ENCODE peak calls at places on chromosome 6, in five cellular contexts. A is neural crest cell, W is left ventricle myocardium inferior, D is NAMALWA, C is ELR. E is an unnamed sample.

GRCh38 chr6:129749749-129750120 is 39.8 kb upstream of the ARHGAP18 start:
- DNase-seq in A (no peak), W (no peak), D (peak), C (peak), E (no peak)

GRCh38 chr6:105688573-105688972 is 285.7 kb upstream of the PREP start:
- DNase-seq in A (no peak), W (no peak), D (no peak), C (no peak), E (no peak)

GRCh38 chr6:74654296-74654695 is 551.6 kb downstream of the COL12A1 start:
- DNase-seq in A (no peak), W (no peak), D (no peak), C (no peak), E (no peak)

GRCh38 chr6:80638222-80639055 is 532.0 kb downstream of the BCKDHB start:
- DNase-seq in A (peak), W (no peak), D (no peak), C (peak), E (peak)

GRCh38 chr6:10383312-10384063 is 31.4 kb downstream of the TFAP2A start:
- DNase-seq in A (no peak), W (no peak), D (no peak), C (peak), E (peak)

GRCh38 chr6:11215773-11216172 is 16.7 kb downstream of the NEDD9 start:
- DNase-seq in A (no peak), W (no peak), D (no peak), C (no peak), E (no peak)

GRCh38 chr6:82988904-82989303 is 76.7 kb downstream of the UBE3D start:
- DNase-seq in A (no peak), W (no peak), D (no peak), C (no peak), E (no peak)

GRCh38 chr6:2353412-2354137 is 108.2 kb upstream of the GMDS start:
- DNase-seq in A (peak), W (peak), D (peak), C (peak), E (peak)

GRCh38 chr6:12279322-12280098 is 10.7 kb upstream of the EDN1 start:
- DNase-seq in A (no peak), W (no peak), D (no peak), C (peak), E (no peak)

GRCh38 chr6:154733610-154734379 is 579 bp downstream of the SCAF8 start:
- DNase-seq in A (peak), W (peak), D (peak), C (peak), E (peak)

GRCh38 chr6:166459906-166460305 is 77.2 kb upstream of the MPC1 start:
- DNase-seq in A (no peak), W (no peak), D (no peak), C (no peak), E (no peak)

GRCh38 chr6:162416845-162417537 is 310.6 kb downstream of the PRKN start:
- DNase-seq in A (no peak), W (no peak), D (no peak), C (peak), E (no peak)

GRCh38 chr6:157823001-157823522 is at the start of gene SNX9:
- DNase-seq in A (peak), W (peak), D (no peak), C (peak), E (peak)

GRCh38 chr6:11096109-11096508 is 2.5 kb downstream of the SMIM13 start:
- DNase-seq in A (no peak), W (no peak), D (peak), C (peak), E (no peak)